ENCODE peak calls at places on chromosome 12, in four cellular contexts. One of them, this sample, is unnamed.

GRCh38 chr12:92142251-92142896 is 3.3 kb downstream of the BTG1 start:
- DNase-seq in ovary: no peak
- DNase-seq in sigmoid colon: no peak
- DNase-seq in A549: no peak
- DNase-seq in this sample: no peak

GRCh38 chr12:103912069-103912468 is 18.1 kb upstream of the HSP90B1 start:
- DNase-seq in ovary: no peak
- DNase-seq in sigmoid colon: no peak
- DNase-seq in A549: no peak
- DNase-seq in this sample: no peak

GRCh38 chr12:92582466-92582865 is 120.3 kb upstream of the PLEKHG7 start:
- DNase-seq in ovary: no peak
- DNase-seq in sigmoid colon: no peak
- DNase-seq in A549: no peak
- DNase-seq in this sample: no peak

GRCh38 chr12:57151741-57152407 is 4.5 kb upstream of the LRP1-AS start:
- DNase-seq in ovary: peak
- DNase-seq in sigmoid colon: peak
- DNase-seq in A549: no peak
- DNase-seq in this sample: peak

GRCh38 chr12:1695836-1696670 is 5.2 kb downstream of the ADIPOR2 start:
- DNase-seq in ovary: no peak
- DNase-seq in sigmoid colon: no peak
- DNase-seq in A549: no peak
- DNase-seq in this sample: no peak

GRCh38 chr12:54368709-54369596 is 4.7 kb upstream of the GPR84 start:
- DNase-seq in ovary: peak
- DNase-seq in sigmoid colon: peak
- DNase-seq in A549: peak
- DNase-seq in this sample: peak

GRCh38 chr12:49909328-49909727 is 5.6 kb upstream of the FAIM2 start:
- DNase-seq in ovary: no peak
- DNase-seq in sigmoid colon: no peak
- DNase-seq in A549: no peak
- DNase-seq in this sample: no peak

GRCh38 chr12:105485321-105485910 is 154.9 kb downstream of the C12orf75 start:
- DNase-seq in ovary: peak
- DNase-seq in sigmoid colon: no peak
- DNase-seq in A549: no peak
- DNase-seq in this sample: no peak

GRCh38 chr12:104627975-104628322 is 171.2 kb downstream of the CHST11 start:
- DNase-seq in ovary: no peak
- DNase-seq in sigmoid colon: no peak
- DNase-seq in A549: no peak
- DNase-seq in this sample: no peak

GRCh38 chr12:22256076-22256475 is 78.4 kb downstream of the ST8SIA1 start:
- DNase-seq in ovary: no peak
- DNase-seq in sigmoid colon: no peak
- DNase-seq in A549: no peak
- DNase-seq in this sample: no peak

GRCh38 chr12:26265606-26266005 is 70.2 kb downstream of the SSPN start:
- DNase-seq in ovary: no peak
- DNase-seq in sigmoid colon: no peak
- DNase-seq in A549: no peak
- DNase-seq in this sample: no peak

GRCh38 chr12:113164014-113164413 is 14.5 kb downstream of the CFAP73 start:
- DNase-seq in ovary: no peak
- DNase-seq in sigmoid colon: no peak
- DNase-seq in A549: no peak
- DNase-seq in this sample: peak

GRCh38 chr12:104764225-104765073 is 193.6 kb downstream of the SLC41A2 start:
- DNase-seq in ovary: no peak
- DNase-seq in sigmoid colon: no peak
- DNase-seq in A549: no peak
- DNase-seq in this sample: no peak

GRCh38 chr12:106284294-106285105 is 18.0 kb upstream of the TCP11L2 start:
- DNase-seq in ovary: no peak
- DNase-seq in sigmoid colon: no peak
- DNase-seq in A549: no peak
- DNase-seq in this sample: no peak

GRCh38 chr12:88931598-88931997 is 351.3 kb upstream of the KITLG start:
- DNase-seq in ovary: no peak
- DNase-seq in sigmoid colon: no peak
- DNase-seq in A549: no peak
- DNase-seq in this sample: no peak

GRCh38 chr12:126474703-126475102 is 1409.5 kb downstream of the AACS start:
- DNase-seq in ovary: no peak
- DNase-seq in sigmoid colon: no peak
- DNase-seq in A549: no peak
- DNase-seq in this sample: no peak

GRCh38 chr12:73964641-73965040 is 573.0 kb upstream of the ATXN7L3B start:
- DNase-seq in ovary: no peak
- DNase-seq in sigmoid colon: no peak
- DNase-seq in A549: no peak
- DNase-seq in this sample: no peak

GRCh38 chr12:105860556-105861207 is 278.1 kb downstream of the NUAK1 start:
- DNase-seq in ovary: no peak
- DNase-seq in sigmoid colon: no peak
- DNase-seq in A549: no peak
- DNase-seq in this sample: no peak

GRCh38 chr12:52949413-52950331 is 754 bp downstream of the KRT18 start:
- DNase-seq in ovary: no peak
- DNase-seq in sigmoid colon: no peak
- DNase-seq in A549: peak
- DNase-seq in this sample: no peak

GRCh38 chr12:68495666-68496065 is 115.0 kb upstream of the RAP1B start:
- DNase-seq in ovary: no peak
- DNase-seq in sigmoid colon: no peak
- DNase-seq in A549: no peak
- DNase-seq in this sample: no peak

GRCh38 chr12:89225808-89226368 is 126.4 kb downstream of the DUSP6 start:
- DNase-seq in ovary: peak
- DNase-seq in sigmoid colon: no peak
- DNase-seq in A549: no peak
- DNase-seq in this sample: no peak

GRCh38 chr12:76249501-76249900 is 98.7 kb downstream of the BBS10 start:
- DNase-seq in ovary: no peak
- DNase-seq in sigmoid colon: no peak
- DNase-seq in A549: no peak
- DNase-seq in this sample: no peak

GRCh38 chr12:64411427-64411826 is 7.2 kb downstream of the XPOT start:
- DNase-seq in ovary: no peak
- DNase-seq in sigmoid colon: no peak
- DNase-seq in A549: no peak
- DNase-seq in this sample: no peak

GRCh38 chr12:53969588-53970259 is 3.2 kb upstream of the HOXC11 start:
- DNase-seq in ovary: peak
- DNase-seq in sigmoid colon: no peak
- DNase-seq in A549: no peak
- DNase-seq in this sample: no peak

GRCh38 chr12:97363693-97364092 is 98.9 kb upstream of the RMST start:
- DNase-seq in ovary: no peak
- DNase-seq in sigmoid colon: no peak
- DNase-seq in A549: no peak
- DNase-seq in this sample: no peak

DNA sequence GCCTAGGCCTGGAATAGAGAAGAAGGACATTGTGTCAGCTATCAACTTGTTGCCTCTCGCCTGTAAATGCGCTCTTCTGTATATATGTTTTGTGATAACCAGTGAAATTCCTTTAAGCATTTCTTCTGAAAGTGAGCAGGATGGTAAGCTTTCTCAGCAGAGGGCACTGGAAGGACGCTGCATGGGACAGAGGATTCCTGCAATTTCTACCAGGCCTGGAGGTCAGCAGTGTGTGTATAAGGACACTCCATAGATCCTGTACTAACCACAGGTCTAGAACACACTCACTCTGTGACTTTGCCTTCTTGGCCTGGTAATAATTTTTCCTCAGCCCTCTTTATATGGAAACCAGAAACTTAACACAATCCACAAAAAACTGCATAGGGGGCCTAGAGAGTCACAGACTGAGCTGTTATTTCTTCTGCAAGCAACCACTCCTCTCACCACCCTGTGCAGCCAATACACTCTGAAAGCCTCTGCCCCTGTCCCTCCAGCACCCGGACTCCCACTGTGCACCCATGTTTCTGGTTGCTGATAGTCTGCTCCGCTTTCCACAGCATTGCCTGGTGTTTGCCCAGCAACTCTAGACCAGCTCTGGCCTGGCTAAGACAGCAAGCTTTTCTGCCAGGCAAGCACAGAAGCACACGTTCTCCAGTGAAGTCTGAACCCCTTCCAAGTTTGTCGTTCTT is 94.0 kb upstream of the RMST start:
- DNase-seq in ovary: no peak
- DNase-seq in sigmoid colon: no peak
- DNase-seq in A549: no peak
- DNase-seq in this sample: no peak
- TF ChIP-seq POLR2A in ovary: no peak
- TF ChIP-seq POLR2A in sigmoid colon: no peak
- TF ChIP-seq POLR2A in A549: no peak
- TF ChIP-seq POLR2A in this sample: no peak

GRCh38 chr12:131928765-131929529 is at the start of gene PUS1:
- DNase-seq in ovary: peak
- DNase-seq in sigmoid colon: peak
- DNase-seq in A549: peak
- DNase-seq in this sample: peak
- TF ChIP-seq EP300 in ovary: no peak
- TF ChIP-seq EP300 in sigmoid colon: no peak
- TF ChIP-seq EP300 in A549: peak
- TF ChIP-seq EP300 in this sample: no peak

GRCh38 chr12:111368684-111369495 is at the start of gene PHETA1:
- DNase-seq in ovary: peak
- DNase-seq in sigmoid colon: peak
- DNase-seq in A549: peak
- DNase-seq in this sample: peak
- TF ChIP-seq POLR2A in ovary: peak
- TF ChIP-seq POLR2A in sigmoid colon: no peak
- TF ChIP-seq POLR2A in A549: peak
- TF ChIP-seq POLR2A in this sample: no peak

GRCh38 chr12:110543252-110543959 is 39.7 kb downstream of the PPTC7 start:
- DNase-seq in ovary: peak
- DNase-seq in sigmoid colon: peak
- DNase-seq in A549: no peak
- DNase-seq in this sample: no peak
- TF ChIP-seq EP300 in ovary: no peak
- TF ChIP-seq EP300 in sigmoid colon: no peak
- TF ChIP-seq EP300 in A549: no peak
- TF ChIP-seq EP300 in this sample: no peak

DNA sequence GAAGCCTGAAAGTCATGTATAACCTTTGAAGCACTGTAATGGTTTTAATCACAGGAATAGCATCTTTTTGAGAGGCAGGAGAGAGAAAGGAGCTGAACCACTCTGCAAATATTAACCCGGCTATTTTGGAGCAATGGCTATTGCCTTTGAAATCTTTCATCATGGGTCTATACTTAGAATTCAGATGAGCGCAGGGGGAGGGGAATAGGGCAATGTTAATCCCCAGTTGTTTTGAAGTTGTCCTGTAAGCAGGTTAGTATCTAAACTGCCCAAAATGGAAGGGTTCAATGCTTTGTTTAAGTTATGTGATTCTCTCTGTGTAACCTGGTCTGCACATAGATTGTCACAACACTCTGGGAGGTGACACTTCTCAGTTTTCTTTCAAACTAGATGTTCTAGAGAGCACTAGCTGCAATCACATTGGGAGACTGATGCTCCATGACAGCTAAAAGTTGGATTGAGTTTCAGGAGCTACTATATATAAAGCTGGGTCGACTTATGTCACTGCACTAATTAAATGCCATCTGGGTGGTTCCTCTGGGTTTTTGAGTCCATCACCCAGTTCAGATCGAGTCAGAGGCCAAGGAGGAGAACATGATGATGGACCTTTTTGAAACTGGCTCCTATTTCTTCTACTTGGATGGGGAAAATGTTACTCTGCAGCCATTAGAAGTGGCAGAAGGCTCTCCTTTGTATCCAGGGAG is at the start of gene MYF6:
- DNase-seq in ovary: no peak
- DNase-seq in sigmoid colon: no peak
- DNase-seq in A549: no peak
- DNase-seq in this sample: no peak
- TF ChIP-seq POLR2A in ovary: no peak
- TF ChIP-seq POLR2A in sigmoid colon: no peak
- TF ChIP-seq POLR2A in A549: no peak
- TF ChIP-seq POLR2A in this sample: no peak

GRCh38 chr12:4489551-4489950 is 43.9 kb upstream of the FGF6 start:
- DNase-seq in ovary: no peak
- DNase-seq in sigmoid colon: no peak
- DNase-seq in A549: no peak
- DNase-seq in this sample: no peak

GRCh38 chr12:4483885-4484823 is 38.5 kb upstream of the FGF6 start:
- DNase-seq in ovary: no peak
- DNase-seq in sigmoid colon: no peak
- DNase-seq in A549: no peak
- DNase-seq in this sample: no peak

GRCh38 chr12:4482936-4483335 is 37.3 kb upstream of the FGF6 start:
- DNase-seq in ovary: no peak
- DNase-seq in sigmoid colon: no peak
- DNase-seq in A549: no peak
- DNase-seq in this sample: no peak

GRCh38 chr12:4487024-4487423 is 41.4 kb upstream of the FGF6 start:
- DNase-seq in ovary: no peak
- DNase-seq in sigmoid colon: no peak
- DNase-seq in A549: no peak
- DNase-seq in this sample: no peak

DNA sequence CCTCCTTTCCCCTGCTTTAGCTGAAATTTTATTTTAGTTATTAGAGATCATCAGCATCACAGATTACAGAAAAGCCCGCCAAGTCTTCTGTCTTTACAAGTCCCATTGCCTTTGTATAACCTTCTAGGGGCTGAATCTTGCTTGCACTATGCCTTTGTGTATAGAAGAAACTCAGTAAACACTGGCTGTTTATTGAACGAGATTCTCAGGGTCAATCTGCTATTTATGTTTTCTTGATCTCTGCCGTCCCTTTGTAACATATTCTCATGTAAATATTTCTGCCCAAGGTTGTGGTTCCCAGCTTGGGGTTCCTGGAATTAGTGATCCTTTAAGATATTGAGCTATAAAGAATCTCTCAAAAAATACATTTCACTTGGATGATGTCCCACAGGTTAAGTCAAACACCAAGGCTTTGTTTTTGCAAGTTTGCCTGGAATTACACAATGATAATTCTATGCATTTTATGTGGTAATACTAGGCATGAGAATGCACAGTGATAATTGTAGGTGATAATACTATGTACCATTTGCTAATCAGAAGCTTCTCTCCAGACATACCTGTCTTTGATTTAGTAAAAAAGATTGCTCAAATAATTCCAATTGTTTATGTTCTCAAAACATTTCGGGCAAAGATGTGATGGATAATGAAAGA is 40.6 kb upstream of the FGF6 start:
- DNase-seq in ovary: no peak
- DNase-seq in sigmoid colon: no peak
- DNase-seq in A549: no peak
- DNase-seq in this sample: no peak
- TF ChIP-seq EP300 in ovary: no peak
- TF ChIP-seq EP300 in sigmoid colon: no peak
- TF ChIP-seq EP300 in A549: no peak
- TF ChIP-seq EP300 in this sample: no peak

GRCh38 chr12:110249716-110250225 is 31.3 kb upstream of the ATP2A2 start:
- DNase-seq in ovary: no peak
- DNase-seq in sigmoid colon: no peak
- DNase-seq in A549: no peak
- DNase-seq in this sample: no peak
- TF ChIP-seq POLR2A in ovary: no peak
- TF ChIP-seq POLR2A in sigmoid colon: no peak
- TF ChIP-seq POLR2A in A549: peak
- TF ChIP-seq POLR2A in this sample: no peak

GRCh38 chr12:94459773-94460593 is at the start of gene CEP83:
- DNase-seq in ovary: peak
- DNase-seq in sigmoid colon: peak
- DNase-seq in A549: peak
- DNase-seq in this sample: peak
- TF ChIP-seq EP300 in ovary: no peak
- TF ChIP-seq EP300 in sigmoid colon: no peak
- TF ChIP-seq EP300 in A549: no peak
- TF ChIP-seq EP300 in this sample: no peak

This sample was measured in upper lobe of left lung.